ENCODE peak calls at places on chromosomes 1 and 21, in four cellular contexts. One of them, this sample, is unnamed.

GRCh38 chr1:111476761-111477309 is 3.1 kb downstream of the C1orf162 start:
- DNase-seq in GM12878: peak
- DNase-seq in retinal pigment epithelial cell: no peak
- DNase-seq in cardiac muscle cell: no peak
- DNase-seq in this sample: no peak

GRCh38 chr1:110158261-110158660 is 8.0 kb downstream of the SLC6A17 start:
- DNase-seq in GM12878: no peak
- DNase-seq in retinal pigment epithelial cell: no peak
- DNase-seq in cardiac muscle cell: no peak
- DNase-seq in this sample: no peak

GRCh38 chr1:14010431-14010830 is 310.4 kb downstream of the PRDM2 start:
- DNase-seq in GM12878: no peak
- DNase-seq in retinal pigment epithelial cell: no peak
- DNase-seq in cardiac muscle cell: no peak
- DNase-seq in this sample: no peak

GRCh38 chr1:172637522-172637921 is 21.4 kb upstream of the FASLG start:
- DNase-seq in GM12878: no peak
- DNase-seq in retinal pigment epithelial cell: peak
- DNase-seq in cardiac muscle cell: peak
- DNase-seq in this sample: no peak

GRCh38 chr1:204760350-204761134 is 75.0 kb upstream of the LRRN2 start:
- DNase-seq in GM12878: no peak
- DNase-seq in retinal pigment epithelial cell: no peak
- DNase-seq in cardiac muscle cell: no peak
- DNase-seq in this sample: no peak

GRCh38 chr21:18545908-18546307 is 142.3 kb upstream of the TMPRSS15 start:
- DNase-seq in GM12878: no peak
- DNase-seq in retinal pigment epithelial cell: no peak
- DNase-seq in cardiac muscle cell: no peak
- DNase-seq in this sample: no peak

GRCh38 chr21:39666681-39667315 is 54.1 kb downstream of the B3GALT5 start:
- DNase-seq in GM12878: no peak
- DNase-seq in retinal pigment epithelial cell: no peak
- DNase-seq in cardiac muscle cell: no peak
- DNase-seq in this sample: no peak

GRCh38 chr1:86137458-86137857 is 19.1 kb downstream of the COL24A1 start:
- DNase-seq in GM12878: no peak
- DNase-seq in retinal pigment epithelial cell: no peak
- DNase-seq in cardiac muscle cell: peak
- DNase-seq in this sample: no peak

GRCh38 chr21:33300701-33301631 is 23.8 kb upstream of the IFNAR1 start:
- DNase-seq in GM12878: no peak
- DNase-seq in retinal pigment epithelial cell: no peak
- DNase-seq in cardiac muscle cell: peak
- DNase-seq in this sample: no peak

GRCh38 chr1:41802532-41803501 is 115.9 kb downstream of the HIVEP3 start:
- DNase-seq in GM12878: peak
- DNase-seq in retinal pigment epithelial cell: no peak
- DNase-seq in cardiac muscle cell: no peak
- DNase-seq in this sample: peak

GRCh38 chr1:206631085-206631509 is 4.2 kb upstream of the DYRK3 start:
- DNase-seq in GM12878: peak
- DNase-seq in retinal pigment epithelial cell: peak
- DNase-seq in cardiac muscle cell: peak
- DNase-seq in this sample: peak

GRCh38 chr1:11940260-11940921 is 5.9 kb downstream of the PLOD1 start:
- DNase-seq in GM12878: no peak
- DNase-seq in retinal pigment epithelial cell: no peak
- DNase-seq in cardiac muscle cell: peak
- DNase-seq in this sample: no peak

GRCh38 chr1:226723640-226724532 is 15.2 kb downstream of the ITPKB start:
- DNase-seq in GM12878: no peak
- DNase-seq in retinal pigment epithelial cell: peak
- DNase-seq in cardiac muscle cell: peak
- DNase-seq in this sample: no peak

GRCh38 chr21:23543334-23543733 is 2063.9 kb downstream of the MRPL39 start:
- DNase-seq in GM12878: no peak
- DNase-seq in retinal pigment epithelial cell: no peak
- DNase-seq in cardiac muscle cell: no peak
- DNase-seq in this sample: no peak

GRCh38 chr1:21901986-21902377 is 35.1 kb downstream of the HSPG2 start:
- DNase-seq in GM12878: no peak
- DNase-seq in retinal pigment epithelial cell: no peak
- DNase-seq in cardiac muscle cell: no peak
- DNase-seq in this sample: no peak
- TF ChIP-seq CTCF in GM12878: no peak
- TF ChIP-seq CTCF in retinal pigment epithelial cell: no peak
- TF ChIP-seq CTCF in cardiac muscle cell: no peak
- TF ChIP-seq CTCF in this sample: no peak

DNA sequence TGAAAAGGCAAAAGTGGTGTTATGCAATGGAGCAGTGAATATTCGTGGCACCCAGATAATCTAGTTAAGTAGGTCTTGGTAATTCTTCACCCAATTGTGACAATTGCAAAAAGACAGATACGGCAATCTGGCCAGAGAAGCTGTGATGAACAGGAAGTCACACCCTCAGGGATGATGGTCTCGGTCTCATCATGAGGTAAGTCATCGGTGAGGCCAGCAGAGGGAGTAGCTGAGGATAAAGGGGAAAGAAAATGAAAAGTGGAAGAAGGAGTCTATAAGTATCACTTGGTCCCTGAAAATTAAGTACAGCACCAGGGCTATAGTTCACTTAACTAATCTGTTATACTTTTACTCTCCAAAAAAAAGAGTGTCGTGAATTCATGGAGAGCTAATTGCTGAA is 258.8 kb upstream of the NCAM2 start:
- DNase-seq in GM12878: no peak
- DNase-seq in retinal pigment epithelial cell: no peak
- DNase-seq in cardiac muscle cell: no peak
- DNase-seq in this sample: no peak
- TF ChIP-seq CTCF in GM12878: no peak
- TF ChIP-seq CTCF in retinal pigment epithelial cell: peak
- TF ChIP-seq CTCF in cardiac muscle cell: no peak
- TF ChIP-seq CTCF in this sample: no peak

DNA sequence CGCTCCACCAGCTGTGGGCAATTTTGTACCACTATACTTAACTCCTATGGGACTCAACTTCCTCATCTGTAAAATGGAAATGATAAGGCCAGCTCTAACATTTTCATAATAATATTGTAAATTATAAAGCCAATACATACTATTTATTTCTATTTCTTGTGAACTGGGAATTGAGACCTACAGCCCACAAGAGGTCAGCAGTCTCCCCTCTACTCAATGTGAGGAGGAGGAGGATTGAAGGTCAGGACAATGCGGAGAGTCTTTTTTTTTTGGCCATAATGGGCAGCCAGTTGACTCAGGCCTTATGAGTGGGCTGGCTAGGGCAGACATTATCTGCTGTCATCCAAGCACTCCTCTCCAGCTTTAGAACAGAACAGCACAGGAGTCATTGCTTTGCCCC is 90.5 kb downstream of the NUF2 start:
- DNase-seq in GM12878: no peak
- DNase-seq in retinal pigment epithelial cell: no peak
- DNase-seq in cardiac muscle cell: no peak
- DNase-seq in this sample: no peak
- TF ChIP-seq CTCF in GM12878: no peak
- TF ChIP-seq CTCF in retinal pigment epithelial cell: no peak
- TF ChIP-seq CTCF in cardiac muscle cell: no peak
- TF ChIP-seq CTCF in this sample: no peak

GRCh38 chr1:61851849-61852692 is 109.8 kb downstream of the PATJ start:
- DNase-seq in GM12878: no peak
- DNase-seq in retinal pigment epithelial cell: peak
- DNase-seq in cardiac muscle cell: peak
- DNase-seq in this sample: no peak

GRCh38 chr1:61852693-61853060 is 110.4 kb downstream of the PATJ start:
- DNase-seq in GM12878: no peak
- DNase-seq in retinal pigment epithelial cell: no peak
- DNase-seq in cardiac muscle cell: no peak
- DNase-seq in this sample: no peak

GRCh38 chr1:61851235-61851634 is 109.0 kb downstream of the PATJ start:
- DNase-seq in GM12878: no peak
- DNase-seq in retinal pigment epithelial cell: no peak
- DNase-seq in cardiac muscle cell: no peak
- DNase-seq in this sample: no peak

DNA sequence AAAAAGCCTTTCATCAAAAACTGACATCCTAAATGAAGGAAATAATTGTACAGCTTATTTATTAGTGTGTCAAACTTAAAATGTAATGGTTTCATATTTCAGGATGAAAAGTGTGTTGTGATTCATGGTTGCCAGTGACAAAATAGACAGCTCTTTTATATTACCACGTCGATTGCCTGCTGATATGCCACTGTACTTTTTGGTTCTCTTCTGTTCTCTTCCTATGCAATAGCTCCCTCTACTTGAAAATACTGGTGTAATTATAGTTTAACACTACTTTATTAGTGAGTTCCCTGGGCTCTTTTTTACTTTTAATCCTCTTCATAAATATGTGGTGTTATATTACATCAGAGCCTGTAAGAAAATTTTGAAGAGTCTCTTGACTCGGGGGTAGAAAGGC is 111.3 kb downstream of the PATJ start:
- DNase-seq in GM12878: no peak
- DNase-seq in retinal pigment epithelial cell: peak
- DNase-seq in cardiac muscle cell: peak
- DNase-seq in this sample: no peak
- TF ChIP-seq CTCF in GM12878: no peak
- TF ChIP-seq CTCF in retinal pigment epithelial cell: peak
- TF ChIP-seq CTCF in cardiac muscle cell: peak
- TF ChIP-seq CTCF in this sample: peak

GRCh38 chr1:18560692-18561091 is 70.0 kb upstream of the PAX7 start:
- DNase-seq in GM12878: no peak
- DNase-seq in retinal pigment epithelial cell: no peak
- DNase-seq in cardiac muscle cell: no peak
- DNase-seq in this sample: no peak
- TF ChIP-seq CTCF in GM12878: peak
- TF ChIP-seq CTCF in retinal pigment epithelial cell: no peak
- TF ChIP-seq CTCF in cardiac muscle cell: no peak
- TF ChIP-seq CTCF in this sample: no peak

GRCh38 chr1:165531021-165531420 is 12.8 kb upstream of the LRRC52 start:
- DNase-seq in GM12878: no peak
- DNase-seq in retinal pigment epithelial cell: no peak
- DNase-seq in cardiac muscle cell: no peak
- DNase-seq in this sample: no peak

GRCh38 chr1:165525708-165526107 is 18.1 kb upstream of the LRRC52 start:
- DNase-seq in GM12878: no peak
- DNase-seq in retinal pigment epithelial cell: no peak
- DNase-seq in cardiac muscle cell: no peak
- DNase-seq in this sample: no peak

GRCh38 chr1:165524639-165525038 is 19.2 kb upstream of the LRRC52 start:
- DNase-seq in GM12878: no peak
- DNase-seq in retinal pigment epithelial cell: no peak
- DNase-seq in cardiac muscle cell: no peak
- DNase-seq in this sample: no peak

GRCh38 chr1:165527673-165528072 is 16.1 kb upstream of the LRRC52 start:
- DNase-seq in GM12878: no peak
- DNase-seq in retinal pigment epithelial cell: no peak
- DNase-seq in cardiac muscle cell: no peak
- DNase-seq in this sample: no peak

DNA sequence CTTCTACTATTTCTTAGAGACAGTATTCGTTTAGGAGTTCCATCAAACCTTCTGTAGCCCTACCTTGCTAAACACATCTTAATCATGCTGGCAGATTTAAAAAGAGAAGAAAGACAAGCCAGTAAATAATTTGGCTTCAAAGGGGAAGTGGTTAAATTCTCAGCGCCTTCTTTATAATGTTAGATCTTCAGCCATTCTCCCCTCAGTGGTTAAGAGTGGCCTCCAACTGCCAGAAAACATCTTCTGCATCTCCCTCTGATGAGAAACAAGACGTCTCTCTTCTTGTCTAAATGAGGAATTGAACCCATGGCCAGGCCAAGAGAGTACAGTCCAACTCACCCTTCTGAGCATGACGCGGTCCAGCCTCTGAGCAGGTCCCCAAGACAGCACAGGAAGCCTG is 16.5 kb upstream of the LRRC52 start:
- DNase-seq in GM12878: no peak
- DNase-seq in retinal pigment epithelial cell: no peak
- DNase-seq in cardiac muscle cell: no peak
- DNase-seq in this sample: no peak
- TF ChIP-seq CTCF in GM12878: no peak
- TF ChIP-seq CTCF in retinal pigment epithelial cell: no peak
- TF ChIP-seq CTCF in cardiac muscle cell: no peak
- TF ChIP-seq CTCF in this sample: no peak

DNA sequence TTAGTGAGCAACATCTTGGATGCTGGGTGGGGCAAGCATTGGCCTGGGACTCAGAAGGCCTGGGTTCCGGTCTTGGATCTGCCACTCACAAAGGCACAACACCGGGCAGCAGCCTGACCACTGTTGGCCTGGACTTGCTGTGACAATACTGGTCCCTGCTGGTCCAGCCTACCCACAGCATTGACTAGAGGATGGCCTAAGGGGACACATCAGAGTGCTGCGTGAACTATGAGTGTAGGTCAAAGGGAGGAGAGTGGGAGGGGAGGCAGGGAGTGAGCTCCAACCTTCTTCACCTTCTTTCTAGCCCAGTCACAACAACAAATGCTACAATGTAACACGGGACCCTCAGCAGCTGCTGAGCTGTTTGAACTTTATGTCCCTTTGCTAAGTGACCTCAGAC is 31.1 kb downstream of the TMEM50A start:
- DNase-seq in GM12878: no peak
- DNase-seq in retinal pigment epithelial cell: no peak
- DNase-seq in cardiac muscle cell: no peak
- DNase-seq in this sample: no peak
- TF ChIP-seq CTCF in GM12878: no peak
- TF ChIP-seq CTCF in retinal pigment epithelial cell: no peak
- TF ChIP-seq CTCF in cardiac muscle cell: no peak
- TF ChIP-seq CTCF in this sample: no peak

GRCh38 chr1:201597551-201598230 is 58.8 kb downstream of the NAV1 start:
- DNase-seq in GM12878: no peak
- DNase-seq in retinal pigment epithelial cell: no peak
- DNase-seq in cardiac muscle cell: no peak
- DNase-seq in this sample: no peak
- TF ChIP-seq CTCF in GM12878: no peak
- TF ChIP-seq CTCF in retinal pigment epithelial cell: no peak
- TF ChIP-seq CTCF in cardiac muscle cell: no peak
- TF ChIP-seq CTCF in this sample: no peak